ENCODE peak calls at places on chromosomes 3 and 15, in nine cellular contexts. F, E, W, S, D, L, I, X and U are unnamed samples.

GRCh38 chr3:170741756-170742530 is 128.1 kb downstream of the RPL22L1 start:
- DNase-seq in F (no peak), E (no peak), W (no peak), S (no peak), D (no peak), L (no peak), I (no peak), X (no peak), U (no peak)

GRCh38 chr3:101320475-101320874 is at the start of gene IMPG2:
- DNase-seq in F (no peak), E (no peak), W (no peak), S (no peak), D (no peak), L (no peak), I (no peak), X (no peak), U (no peak)

GRCh38 chr3:79521221-79521848 is 246.5 kb downstream of the ROBO1 start:
- DNase-seq in F (no peak), E (peak), W (no peak), S (no peak), D (no peak), L (no peak), I (no peak), X (peak), U (no peak)

GRCh38 chr3:9135526-9135925 is 113.9 kb downstream of the SRGAP3 start:
- DNase-seq in F (no peak), E (no peak), W (no peak), S (no peak), D (peak), L (no peak), I (no peak), X (no peak), U (no peak)

GRCh38 chr3:30002782-30003181 is 603.6 kb upstream of the TGFBR2 start:
- DNase-seq in F (no peak), E (no peak), W (no peak), S (no peak), D (no peak), L (no peak), I (no peak), X (no peak), U (no peak)

GRCh38 chr3:107315136-107315535 is 62.1 kb upstream of the CCDC54 start:
- DNase-seq in F (no peak), E (peak), W (no peak), S (no peak), D (no peak), L (no peak), I (no peak), X (no peak), U (no peak)

GRCh38 chr15:99095626-99096025 is 9.3 kb upstream of the SYNM start:
- DNase-seq in F (no peak), E (no peak), W (no peak), S (no peak), D (peak), L (no peak), I (no peak), X (peak), U (no peak)

GRCh38 chr15:74618841-74619596 is 3.4 kb downstream of the CLK3 start:
- DNase-seq in F (no peak), E (no peak), W (no peak), S (no peak), D (no peak), L (no peak), I (no peak), X (no peak), U (no peak)

GRCh38 chr3:39941941-39942340 is 132.5 kb downstream of the MYRIP start:
- DNase-seq in F (no peak), E (no peak), W (no peak), S (peak), D (no peak), L (no peak), I (peak), X (no peak), U (no peak)

GRCh38 chr3:31762016-31762764 is 218.9 kb downstream of the OSBPL10 start:
- DNase-seq in F (no peak), E (no peak), W (no peak), S (no peak), D (no peak), L (no peak), I (no peak), X (no peak), U (peak)

GRCh38 chr15:92624401-92624991 is 31.1 kb downstream of the FAM174B start:
- DNase-seq in F (no peak), E (peak), W (no peak), S (peak), D (no peak), L (no peak), I (peak), X (no peak), U (no peak)

GRCh38 chr15:70121656-70122297 is 24.1 kb upstream of the TLE3 start:
- DNase-seq in F (no peak), E (peak), W (no peak), S (no peak), D (no peak), L (no peak), I (peak), X (no peak), U (peak)

GRCh38 chr15:95693917-95694316 is 636.6 kb upstream of the NR2F2 start:
- DNase-seq in F (no peak), E (peak), W (no peak), S (no peak), D (no peak), L (no peak), I (no peak), X (no peak), U (no peak)

GRCh38 chr3:132352556-132353143 is 35.4 kb downstream of the ACP3 start:
- DNase-seq in F (peak), E (peak), W (peak), S (peak), D (peak), L (peak), I (peak), X (peak), U (peak)

GRCh38 chr3:86942191-86942590 is 48.8 kb downstream of the VGLL3 start:
- DNase-seq in F (no peak), E (no peak), W (no peak), S (no peak), D (no peak), L (no peak), I (no peak), X (no peak), U (no peak)

GRCh38 chr15:41775651-41776050 is 1.4 kb downstream of the MAPKBP1 start:
- DNase-seq in F (no peak), E (peak), W (no peak), S (no peak), D (no peak), L (no peak), I (no peak), X (no peak), U (no peak)

GRCh38 chr3:163058190-163058854 is 1561.7 kb downstream of the OTOL1 start:
- DNase-seq in F (no peak), E (peak), W (no peak), S (no peak), D (no peak), L (no peak), I (no peak), X (no peak), U (no peak)

GRCh38 chr3:56812749-56813655 is 11.3 kb upstream of the ARHGEF3 start:
- DNase-seq in F (no peak), E (peak), W (no peak), S (no peak), D (no peak), L (no peak), I (no peak), X (no peak), U (no peak)

GRCh38 chr15:92629975-92630626 is 25.5 kb downstream of the FAM174B start:
- DNase-seq in F (no peak), E (no peak), W (no peak), S (no peak), D (peak), L (no peak), I (peak), X (no peak), U (no peak)

GRCh38 chr15:77667351-77667750 is 34.6 kb upstream of the LINGO1 start:
- DNase-seq in F (no peak), E (no peak), W (no peak), S (no peak), D (no peak), L (no peak), I (no peak), X (no peak), U (no peak)

GRCh38 chr3:150370129-150370602 is 37.9 kb upstream of the TSC22D2 start:
- DNase-seq in F (no peak), E (peak), W (no peak), S (no peak), D (peak), L (peak), I (no peak), X (peak), U (peak)

GRCh38 chr3:23966308-23966707 is 21.2 kb downstream of the NR1D2 start:
- DNase-seq in F (no peak), E (peak), W (no peak), S (no peak), D (no peak), L (no peak), I (no peak), X (no peak), U (no peak)

GRCh38 chr3:162142511-162142910 is 645.9 kb downstream of the OTOL1 start:
- DNase-seq in F (no peak), E (peak), W (no peak), S (no peak), D (no peak), L (no peak), I (no peak), X (no peak), U (no peak)

GRCh38 chr3:121786485-121786884 is 36.9 kb upstream of the GOLGB1 start:
- DNase-seq in F (no peak), E (peak), W (no peak), S (no peak), D (no peak), L (peak), I (no peak), X (no peak), U (no peak)

GRCh38 chr3:99534951-99535704 is 103.3 kb upstream of the COL8A1 start:
- DNase-seq in F (peak), E (peak), W (no peak), S (no peak), D (no peak), L (no peak), I (no peak), X (no peak), U (no peak)

GRCh38 chr3:139538733-139539132 is 809 bp downstream of the RBP1 start:
- DNase-seq in F (no peak), E (peak), W (no peak), S (peak), D (peak), L (no peak), I (no peak), X (no peak), U (no peak)

GRCh38 chr15:91471410-91471993 is 371.4 kb downstream of the SV2B start:
- DNase-seq in F (no peak), E (no peak), W (no peak), S (no peak), D (no peak), L (no peak), I (no peak), X (no peak), U (no peak)

GRCh38 chr3:108472011-108472591 is 38.3 kb downstream of the MYH15 start:
- DNase-seq in F (no peak), E (peak), W (no peak), S (no peak), D (no peak), L (peak), I (no peak), X (no peak), U (no peak)

GRCh38 chr3:33146791-33147445 is 33.1 kb downstream of the CRTAP start:
- DNase-seq in F (no peak), E (peak), W (no peak), S (no peak), D (no peak), L (no peak), I (no peak), X (no peak), U (no peak)

GRCh38 chr3:70870576-70870975 is 558.1 kb upstream of the MDFIC2 start:
- DNase-seq in F (no peak), E (no peak), W (no peak), S (no peak), D (no peak), L (no peak), I (no peak), X (no peak), U (no peak)

GRCh38 chr15:80970018-80970657 is 19.5 kb downstream of the MESD start:
- DNase-seq in F (peak), E (peak), W (no peak), S (peak), D (peak), L (no peak), I (peak), X (no peak), U (peak)

GRCh38 chr3:130963444-130963843 is 63.2 kb downstream of the ASTE1 start:
- DNase-seq in F (no peak), E (peak), W (no peak), S (no peak), D (no peak), L (no peak), I (no peak), X (no peak), U (no peak)

GRCh38 chr3:186286114-186286513 is 75.9 kb downstream of the DGKG start:
- DNase-seq in F (no peak), E (peak), W (no peak), S (no peak), D (no peak), L (no peak), I (no peak), X (no peak), U (no peak)

GRCh38 chr3:177419904-177420601 is 222.8 kb upstream of the TBL1XR1 start:
- DNase-seq in F (peak), E (no peak), W (peak), S (no peak), D (no peak), L (no peak), I (no peak), X (no peak), U (peak)

GRCh38 chr15:63497642-63498100 is 6.7 kb upstream of the USP3 start:
- DNase-seq in F (no peak), E (no peak), W (peak), S (no peak), D (no peak), L (no peak), I (peak), X (no peak), U (peak)

GRCh38 chr3:99931059-99931458 is 113.4 kb downstream of the CMSS1 start:
- DNase-seq in F (no peak), E (no peak), W (no peak), S (no peak), D (no peak), L (no peak), I (no peak), X (no peak), U (no peak)